ENCODE peak calls at places on chromosomes 3 and 15, in ten cellular contexts. One of them, this sample, is unnamed.

GRCh38 chr15:70057931-70058641 is 39.6 kb downstream of the TLE3 start:
- DNase-seq in stimulated activated CD4-positive, alpha-beta T cell treated with anti-CD3 and anti-CD28 coated beads, TNF-alpha, amount 100 ng/mL, for 4 hours: no peak
- DNase-seq in cardiac muscle cell: no peak
- DNase-seq in cerebellum: no peak
- DNase-seq in activated CD4-positive, alpha-beta T cell treated with anti-CD3 and anti-CD28 coated beads for 24 hours: no peak
- DNase-seq in CD8-positive, alpha-beta T cell: no peak
- DNase-seq in AG09319: no peak
- DNase-seq in testis: no peak
- DNase-seq in posterior cingulate gyrus: no peak
- DNase-seq in HTR-8/SVneo: no peak
- DNase-seq in this sample: no peak

GRCh38 chr15:49558924-49559323 is 61.7 kb downstream of the FAM227B start:
- DNase-seq in stimulated activated CD4-positive, alpha-beta T cell treated with anti-CD3 and anti-CD28 coated beads, TNF-alpha, amount 100 ng/mL, for 4 hours: no peak
- DNase-seq in cardiac muscle cell: peak; percentile 54
- DNase-seq in cerebellum: no peak
- DNase-seq in activated CD4-positive, alpha-beta T cell treated with anti-CD3 and anti-CD28 coated beads for 24 hours: no peak
- DNase-seq in CD8-positive, alpha-beta T cell: no peak
- DNase-seq in AG09319: no peak
- DNase-seq in testis: no peak
- DNase-seq in posterior cingulate gyrus: no peak
- DNase-seq in HTR-8/SVneo: no peak
- DNase-seq in this sample: no peak

GRCh38 chr15:86373147-86373546 is 293.5 kb downstream of the AGBL1 start:
- DNase-seq in stimulated activated CD4-positive, alpha-beta T cell treated with anti-CD3 and anti-CD28 coated beads, TNF-alpha, amount 100 ng/mL, for 4 hours: no peak
- DNase-seq in cardiac muscle cell: no peak
- DNase-seq in cerebellum: no peak
- DNase-seq in activated CD4-positive, alpha-beta T cell treated with anti-CD3 and anti-CD28 coated beads for 24 hours: no peak
- DNase-seq in CD8-positive, alpha-beta T cell: no peak
- DNase-seq in AG09319: no peak
- DNase-seq in testis: no peak
- DNase-seq in posterior cingulate gyrus: no peak
- DNase-seq in HTR-8/SVneo: no peak
- DNase-seq in this sample: no peak

GRCh38 chr3:177452487-177452886 is 255.2 kb upstream of the TBL1XR1 start:
- DNase-seq in stimulated activated CD4-positive, alpha-beta T cell treated with anti-CD3 and anti-CD28 coated beads, TNF-alpha, amount 100 ng/mL, for 4 hours: no peak
- DNase-seq in cardiac muscle cell: peak; percentile 87
- DNase-seq in cerebellum: no peak
- DNase-seq in activated CD4-positive, alpha-beta T cell treated with anti-CD3 and anti-CD28 coated beads for 24 hours: no peak
- DNase-seq in CD8-positive, alpha-beta T cell: no peak
- DNase-seq in AG09319: peak; percentile 44
- DNase-seq in testis: no peak
- DNase-seq in posterior cingulate gyrus: no peak
- DNase-seq in HTR-8/SVneo: peak; percentile 39
- DNase-seq in this sample: peak; percentile 91

GRCh38 chr3:16508591-16508995 is 4.9 kb downstream of the RFTN1 start:
- DNase-seq in stimulated activated CD4-positive, alpha-beta T cell treated with anti-CD3 and anti-CD28 coated beads, TNF-alpha, amount 100 ng/mL, for 4 hours: no peak
- DNase-seq in cardiac muscle cell: peak; percentile 63
- DNase-seq in cerebellum: no peak
- DNase-seq in activated CD4-positive, alpha-beta T cell treated with anti-CD3 and anti-CD28 coated beads for 24 hours: no peak
- DNase-seq in CD8-positive, alpha-beta T cell: no peak
- DNase-seq in AG09319: no peak
- DNase-seq in testis: no peak
- DNase-seq in posterior cingulate gyrus: no peak
- DNase-seq in HTR-8/SVneo: no peak
- DNase-seq in this sample: no peak

GRCh38 chr15:96326551-96327154 is 3.8 kb upstream of the NR2F2 start:
- DNase-seq in stimulated activated CD4-positive, alpha-beta T cell treated with anti-CD3 and anti-CD28 coated beads, TNF-alpha, amount 100 ng/mL, for 4 hours: no peak
- DNase-seq in cardiac muscle cell: peak; percentile 78
- DNase-seq in cerebellum: no peak
- DNase-seq in activated CD4-positive, alpha-beta T cell treated with anti-CD3 and anti-CD28 coated beads for 24 hours: no peak
- DNase-seq in CD8-positive, alpha-beta T cell: no peak
- DNase-seq in AG09319: no peak
- DNase-seq in testis: no peak
- DNase-seq in posterior cingulate gyrus: no peak
- DNase-seq in HTR-8/SVneo: no peak
- DNase-seq in this sample: peak; percentile 59

GRCh38 chr15:90184786-90185704 is 16.1 kb upstream of the SEMA4B start:
- DNase-seq in stimulated activated CD4-positive, alpha-beta T cell treated with anti-CD3 and anti-CD28 coated beads, TNF-alpha, amount 100 ng/mL, for 4 hours: peak; percentile 15
- DNase-seq in cardiac muscle cell: peak; percentile 43
- DNase-seq in cerebellum: peak; percentile 83
- DNase-seq in activated CD4-positive, alpha-beta T cell treated with anti-CD3 and anti-CD28 coated beads for 24 hours: peak; percentile 29
- DNase-seq in CD8-positive, alpha-beta T cell: peak; percentile 39
- DNase-seq in AG09319: no peak
- DNase-seq in testis: peak; percentile 79
- DNase-seq in posterior cingulate gyrus: peak; percentile 70
- DNase-seq in HTR-8/SVneo: peak; percentile 66
- DNase-seq in this sample: peak; percentile 81

GRCh38 chr3:123290962-123291361 is 89.2 kb downstream of the SEC22A start:
- DNase-seq in stimulated activated CD4-positive, alpha-beta T cell treated with anti-CD3 and anti-CD28 coated beads, TNF-alpha, amount 100 ng/mL, for 4 hours: no peak
- DNase-seq in cardiac muscle cell: no peak
- DNase-seq in cerebellum: no peak
- DNase-seq in activated CD4-positive, alpha-beta T cell treated with anti-CD3 and anti-CD28 coated beads for 24 hours: no peak
- DNase-seq in CD8-positive, alpha-beta T cell: no peak
- DNase-seq in AG09319: no peak
- DNase-seq in testis: peak; percentile 10
- DNase-seq in posterior cingulate gyrus: no peak
- DNase-seq in HTR-8/SVneo: no peak
- DNase-seq in this sample: no peak

GRCh38 chr3:4674216-4674615 is 181.1 kb downstream of the ITPR1 start:
- DNase-seq in stimulated activated CD4-positive, alpha-beta T cell treated with anti-CD3 and anti-CD28 coated beads, TNF-alpha, amount 100 ng/mL, for 4 hours: no peak
- DNase-seq in cardiac muscle cell: peak; percentile 90
- DNase-seq in cerebellum: no peak
- DNase-seq in activated CD4-positive, alpha-beta T cell treated with anti-CD3 and anti-CD28 coated beads for 24 hours: no peak
- DNase-seq in CD8-positive, alpha-beta T cell: no peak
- DNase-seq in AG09319: no peak
- DNase-seq in testis: no peak
- DNase-seq in posterior cingulate gyrus: no peak
- DNase-seq in HTR-8/SVneo: no peak
- DNase-seq in this sample: no peak

GRCh38 chr3:80142714-80143113 is 374.9 kb upstream of the ROBO1 start:
- DNase-seq in stimulated activated CD4-positive, alpha-beta T cell treated with anti-CD3 and anti-CD28 coated beads, TNF-alpha, amount 100 ng/mL, for 4 hours: no peak
- DNase-seq in cardiac muscle cell: no peak
- DNase-seq in cerebellum: no peak
- DNase-seq in activated CD4-positive, alpha-beta T cell treated with anti-CD3 and anti-CD28 coated beads for 24 hours: no peak
- DNase-seq in CD8-positive, alpha-beta T cell: no peak
- DNase-seq in AG09319: no peak
- DNase-seq in testis: no peak
- DNase-seq in posterior cingulate gyrus: no peak
- DNase-seq in HTR-8/SVneo: no peak
- DNase-seq in this sample: no peak

GRCh38 chr15:85403745-85404144 is 23.3 kb downstream of the AKAP13 start:
- DNase-seq in stimulated activated CD4-positive, alpha-beta T cell treated with anti-CD3 and anti-CD28 coated beads, TNF-alpha, amount 100 ng/mL, for 4 hours: no peak
- DNase-seq in cardiac muscle cell: peak; percentile 69
- DNase-seq in cerebellum: no peak
- DNase-seq in activated CD4-positive, alpha-beta T cell treated with anti-CD3 and anti-CD28 coated beads for 24 hours: no peak
- DNase-seq in CD8-positive, alpha-beta T cell: no peak
- DNase-seq in AG09319: no peak
- DNase-seq in testis: no peak
- DNase-seq in posterior cingulate gyrus: no peak
- DNase-seq in HTR-8/SVneo: no peak
- DNase-seq in this sample: no peak

GRCh38 chr15:70275461-70276138 is 177.9 kb upstream of the TLE3 start:
- DNase-seq in stimulated activated CD4-positive, alpha-beta T cell treated with anti-CD3 and anti-CD28 coated beads, TNF-alpha, amount 100 ng/mL, for 4 hours: no peak
- DNase-seq in cardiac muscle cell: no peak
- DNase-seq in cerebellum: no peak
- DNase-seq in activated CD4-positive, alpha-beta T cell treated with anti-CD3 and anti-CD28 coated beads for 24 hours: no peak
- DNase-seq in CD8-positive, alpha-beta T cell: no peak
- DNase-seq in AG09319: no peak
- DNase-seq in testis: no peak
- DNase-seq in posterior cingulate gyrus: no peak
- DNase-seq in HTR-8/SVneo: no peak
- DNase-seq in this sample: no peak

GRCh38 chr3:133371676-133372075 is 28.2 kb upstream of the BFSP2 start:
- DNase-seq in stimulated activated CD4-positive, alpha-beta T cell treated with anti-CD3 and anti-CD28 coated beads, TNF-alpha, amount 100 ng/mL, for 4 hours: no peak
- DNase-seq in cardiac muscle cell: no peak
- DNase-seq in cerebellum: no peak
- DNase-seq in activated CD4-positive, alpha-beta T cell treated with anti-CD3 and anti-CD28 coated beads for 24 hours: no peak
- DNase-seq in CD8-positive, alpha-beta T cell: no peak
- DNase-seq in AG09319: no peak
- DNase-seq in testis: no peak
- DNase-seq in posterior cingulate gyrus: no peak
- DNase-seq in HTR-8/SVneo: no peak
- DNase-seq in this sample: no peak

GRCh38 chr15:69367231-69367630 is 46.9 kb upstream of the KIF23 start:
- DNase-seq in stimulated activated CD4-positive, alpha-beta T cell treated with anti-CD3 and anti-CD28 coated beads, TNF-alpha, amount 100 ng/mL, for 4 hours: no peak
- DNase-seq in cardiac muscle cell: no peak
- DNase-seq in cerebellum: no peak
- DNase-seq in activated CD4-positive, alpha-beta T cell treated with anti-CD3 and anti-CD28 coated beads for 24 hours: no peak
- DNase-seq in CD8-positive, alpha-beta T cell: no peak
- DNase-seq in AG09319: no peak
- DNase-seq in testis: no peak
- DNase-seq in posterior cingulate gyrus: no peak
- DNase-seq in HTR-8/SVneo: no peak
- DNase-seq in this sample: peak; percentile 39

GRCh38 chr3:13110678-13111116 is 37.5 kb upstream of the IQSEC1 start:
- DNase-seq in stimulated activated CD4-positive, alpha-beta T cell treated with anti-CD3 and anti-CD28 coated beads, TNF-alpha, amount 100 ng/mL, for 4 hours: no peak
- DNase-seq in cardiac muscle cell: no peak
- DNase-seq in cerebellum: no peak
- DNase-seq in activated CD4-positive, alpha-beta T cell treated with anti-CD3 and anti-CD28 coated beads for 24 hours: no peak
- DNase-seq in CD8-positive, alpha-beta T cell: peak; percentile 17
- DNase-seq in AG09319: no peak
- DNase-seq in testis: no peak
- DNase-seq in posterior cingulate gyrus: no peak
- DNase-seq in HTR-8/SVneo: peak; percentile 73
- DNase-seq in this sample: peak; percentile 78

GRCh38 chr3:127041264-127041820 is 58.4 kb downstream of the PLXNA1 start:
- DNase-seq in stimulated activated CD4-positive, alpha-beta T cell treated with anti-CD3 and anti-CD28 coated beads, TNF-alpha, amount 100 ng/mL, for 4 hours: no peak
- DNase-seq in cardiac muscle cell: no peak
- DNase-seq in cerebellum: no peak
- DNase-seq in activated CD4-positive, alpha-beta T cell treated with anti-CD3 and anti-CD28 coated beads for 24 hours: no peak
- DNase-seq in CD8-positive, alpha-beta T cell: no peak
- DNase-seq in AG09319: no peak
- DNase-seq in testis: no peak
- DNase-seq in posterior cingulate gyrus: no peak
- DNase-seq in HTR-8/SVneo: no peak
- DNase-seq in this sample: no peak

GRCh38 chr3:122357828-122358617 is 25.0 kb downstream of the MIX23 start:
- DNase-seq in stimulated activated CD4-positive, alpha-beta T cell treated with anti-CD3 and anti-CD28 coated beads, TNF-alpha, amount 100 ng/mL, for 4 hours: no peak
- DNase-seq in cardiac muscle cell: no peak
- DNase-seq in cerebellum: no peak
- DNase-seq in activated CD4-positive, alpha-beta T cell treated with anti-CD3 and anti-CD28 coated beads for 24 hours: no peak
- DNase-seq in CD8-positive, alpha-beta T cell: no peak
- DNase-seq in AG09319: no peak
- DNase-seq in testis: no peak
- DNase-seq in posterior cingulate gyrus: no peak
- DNase-seq in HTR-8/SVneo: no peak
- DNase-seq in this sample: no peak

This sample was measured in kidney tubule cell.